ENCODE peak calls at places on chromosomes 16 and 17, in six cellular contexts. One of them, this sample, is unnamed.

GRCh38 chr16:81711609-81712329 is 67.3 kb upstream of the PLCG2 start:
- DNase-seq in IMR-90: peak
- DNase-seq in OCI-LY7: no peak
- DNase-seq in right lobe of liver: no peak
- DNase-seq in brain microvascular endothelial cell: peak
- DNase-seq in colonic mucosa: no peak
- DNase-seq in this sample: no peak

GRCh38 chr16:22373662-22374310 is 633 bp downstream of the CDR2 start:
- DNase-seq in brain microvascular endothelial cell: no peak
- DNase-seq in IMR-90: no peak
- DNase-seq in colonic mucosa: peak
- DNase-seq in right lobe of liver: peak
- DNase-seq in OCI-LY7: peak
- DNase-seq in this sample: peak

GRCh38 chr16:85611455-85612190 is 1.5 kb upstream of the GSE1 start:
- DNase-seq in brain microvascular endothelial cell: no peak
- DNase-seq in colonic mucosa: peak
- DNase-seq in OCI-LY7: peak
- DNase-seq in right lobe of liver: peak
- DNase-seq in IMR-90: peak
- DNase-seq in this sample: peak

GRCh38 chr16:85929259-85929704 is 30.3 kb downstream of the IRF8 start:
- DNase-seq in colonic mucosa: no peak
- DNase-seq in right lobe of liver: peak
- DNase-seq in OCI-LY7: no peak
- DNase-seq in brain microvascular endothelial cell: no peak
- DNase-seq in IMR-90: no peak
- DNase-seq in this sample: no peak

GRCh38 chr16:69936252-69936651 is 14.9 kb upstream of the CLEC18A start:
- DNase-seq in brain microvascular endothelial cell: no peak
- DNase-seq in OCI-LY7: no peak
- DNase-seq in IMR-90: no peak
- DNase-seq in colonic mucosa: no peak
- DNase-seq in right lobe of liver: no peak
- DNase-seq in this sample: no peak

GRCh38 chr16:55447231-55447630 is 31.8 kb upstream of the MMP2 start:
- DNase-seq in IMR-90: no peak
- DNase-seq in brain microvascular endothelial cell: no peak
- DNase-seq in right lobe of liver: no peak
- DNase-seq in OCI-LY7: no peak
- DNase-seq in colonic mucosa: no peak
- DNase-seq in this sample: no peak

GRCh38 chr16:87628940-87629339 is 26.6 kb downstream of the JPH3 start:
- DNase-seq in IMR-90: peak
- DNase-seq in right lobe of liver: no peak
- DNase-seq in colonic mucosa: no peak
- DNase-seq in brain microvascular endothelial cell: peak
- DNase-seq in OCI-LY7: peak
- DNase-seq in this sample: no peak

GRCh38 chr17:68089881-68090280 is 54.3 kb downstream of the KPNA2 start:
- DNase-seq in OCI-LY7: no peak
- DNase-seq in right lobe of liver: no peak
- DNase-seq in brain microvascular endothelial cell: peak
- DNase-seq in colonic mucosa: peak
- DNase-seq in IMR-90: peak
- DNase-seq in this sample: peak

GRCh38 chr16:86609115-86609514 is 30.8 kb downstream of the FOXL1 start:
- DNase-seq in right lobe of liver: no peak
- DNase-seq in colonic mucosa: no peak
- DNase-seq in IMR-90: peak
- DNase-seq in brain microvascular endothelial cell: peak
- DNase-seq in OCI-LY7: no peak
- DNase-seq in this sample: no peak

GRCh38 chr17:77089118-77089477 is 51.7 kb upstream of the SEC14L1 start:
- DNase-seq in right lobe of liver: no peak
- DNase-seq in IMR-90: no peak
- DNase-seq in OCI-LY7: peak
- DNase-seq in colonic mucosa: no peak
- DNase-seq in brain microvascular endothelial cell: no peak
- DNase-seq in this sample: no peak

GRCh38 chr17:77090476-77090875 is 50.3 kb upstream of the SEC14L1 start:
- DNase-seq in brain microvascular endothelial cell: no peak
- DNase-seq in right lobe of liver: no peak
- DNase-seq in OCI-LY7: peak
- DNase-seq in colonic mucosa: no peak
- DNase-seq in IMR-90: no peak
- DNase-seq in this sample: no peak

GRCh38 chr17:77087650-77088454 is 52.9 kb upstream of the SEC14L1 start:
- DNase-seq in OCI-LY7: no peak
- DNase-seq in colonic mucosa: no peak
- DNase-seq in right lobe of liver: no peak
- DNase-seq in brain microvascular endothelial cell: no peak
- DNase-seq in IMR-90: no peak
- DNase-seq in this sample: no peak

GRCh38 chr17:77086433-77087010 is 54.2 kb upstream of the SEC14L1 start:
- DNase-seq in brain microvascular endothelial cell: peak
- DNase-seq in OCI-LY7: peak
- DNase-seq in IMR-90: peak
- DNase-seq in colonic mucosa: peak
- DNase-seq in right lobe of liver: peak
- DNase-seq in this sample: peak

DNA sequence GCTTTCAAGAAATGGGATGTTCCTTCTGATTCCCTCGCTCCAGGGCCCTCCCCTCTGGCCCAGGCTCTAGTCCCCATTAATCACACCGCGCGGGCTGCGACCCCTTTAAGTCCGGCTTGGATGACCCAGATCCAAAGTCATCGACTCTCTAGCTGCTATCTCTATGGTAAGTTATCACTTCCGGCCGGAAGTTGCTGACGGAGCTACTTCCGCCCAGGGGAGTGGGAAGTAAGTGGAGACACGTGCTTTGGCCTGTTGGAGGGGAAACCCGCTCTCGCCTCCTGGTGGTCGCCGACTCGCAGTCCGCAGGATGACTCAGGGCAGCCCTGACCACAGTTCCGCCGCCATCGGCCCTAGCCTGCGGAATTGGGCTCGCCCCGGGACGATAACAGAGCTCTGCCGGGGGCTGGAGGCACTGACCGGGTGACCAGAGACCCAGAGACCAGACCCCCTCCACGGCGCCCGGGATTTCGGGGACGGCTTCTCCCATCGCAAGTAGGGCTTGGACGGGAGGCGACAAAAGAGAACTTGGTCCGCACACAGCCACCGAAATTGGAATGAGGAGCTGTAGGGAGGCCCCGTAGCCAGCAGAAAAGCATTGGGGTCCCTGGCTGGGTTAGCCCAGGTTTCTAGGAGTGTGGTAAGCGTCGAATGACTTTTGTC is 52.2 kb upstream of the SEC14L1 start:
- DNase-seq in IMR-90: peak
- DNase-seq in OCI-LY7: peak
- DNase-seq in right lobe of liver: peak
- DNase-seq in brain microvascular endothelial cell: peak
- DNase-seq in colonic mucosa: peak
- DNase-seq in this sample: peak
- H3K27ac ChIP-seq in IMR-90: peak
- H3K27ac ChIP-seq in OCI-LY7: peak
- H3K27ac ChIP-seq in right lobe of liver: peak
- H3K27ac ChIP-seq in brain microvascular endothelial cell: peak
- H3K27ac ChIP-seq in colonic mucosa: peak
- H3K27ac ChIP-seq in this sample: peak

DNA sequence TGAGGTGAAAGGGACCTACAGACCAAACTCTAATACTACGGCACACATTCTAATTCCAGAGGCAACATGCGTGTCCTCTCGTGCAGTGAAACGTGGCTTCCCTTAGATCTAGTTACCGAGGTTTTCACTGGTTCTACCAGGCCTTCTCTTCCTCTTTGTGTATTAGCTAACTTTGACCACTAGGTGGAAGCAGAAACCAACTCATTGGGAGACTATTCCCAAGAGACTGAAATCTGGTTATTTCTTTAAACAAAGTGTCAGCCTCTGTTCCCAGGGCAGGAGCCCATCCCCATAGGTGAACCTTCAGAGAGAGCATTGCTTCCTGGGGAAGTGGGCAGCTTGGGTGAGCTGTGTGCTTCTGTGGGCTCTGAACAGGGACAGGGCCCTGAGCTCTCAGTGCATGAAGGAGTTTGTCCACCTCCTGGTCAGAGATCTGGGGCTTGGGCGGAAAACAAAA is 19.7 kb upstream of the RCVRN start:
- DNase-seq in right lobe of liver: no peak
- DNase-seq in brain microvascular endothelial cell: peak
- DNase-seq in OCI-LY7: peak
- DNase-seq in IMR-90: peak
- DNase-seq in colonic mucosa: no peak
- DNase-seq in this sample: no peak
- H3K27ac ChIP-seq in right lobe of liver: no peak
- H3K27ac ChIP-seq in brain microvascular endothelial cell: no peak
- H3K27ac ChIP-seq in OCI-LY7: no peak
- H3K27ac ChIP-seq in IMR-90: no peak
- H3K27ac ChIP-seq in colonic mucosa: no peak
- H3K27ac ChIP-seq in this sample: no peak

GRCh38 chr16:27389272-27389961 is 12.6 kb upstream of the IL21R start:
- DNase-seq in right lobe of liver: no peak
- DNase-seq in IMR-90: peak
- DNase-seq in OCI-LY7: no peak
- DNase-seq in colonic mucosa: peak
- DNase-seq in brain microvascular endothelial cell: no peak
- DNase-seq in this sample: no peak
- H3K27ac ChIP-seq in right lobe of liver: no peak
- H3K27ac ChIP-seq in IMR-90: no peak
- H3K27ac ChIP-seq in OCI-LY7: no peak
- H3K27ac ChIP-seq in colonic mucosa: no peak
- H3K27ac ChIP-seq in brain microvascular endothelial cell: no peak
- H3K27ac ChIP-seq in this sample: no peak

DNA sequence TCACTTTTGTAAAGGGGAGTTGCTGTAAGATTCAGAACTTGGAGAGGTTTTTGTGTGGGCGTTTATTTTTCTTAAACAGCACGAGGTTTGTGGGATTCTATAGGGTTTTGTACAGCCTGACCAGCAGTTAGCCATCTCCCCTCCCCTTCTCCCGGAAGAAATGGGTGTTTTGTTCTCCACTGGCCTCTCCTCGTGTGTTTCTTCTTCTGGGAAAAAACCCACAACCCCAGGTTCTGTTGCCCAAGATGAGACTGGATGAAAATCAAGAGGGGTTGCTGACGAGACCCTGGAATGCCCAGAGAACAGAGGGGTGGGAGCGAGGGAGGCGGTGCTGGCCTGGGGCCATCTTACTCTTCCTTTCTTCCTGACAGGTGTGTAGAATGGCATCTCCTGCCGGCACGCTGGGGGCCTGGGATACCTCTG is 186.1 kb downstream of the MSI2 start:
- DNase-seq in brain microvascular endothelial cell: peak
- DNase-seq in IMR-90: peak
- DNase-seq in OCI-LY7: no peak
- DNase-seq in right lobe of liver: no peak
- DNase-seq in colonic mucosa: no peak
- DNase-seq in this sample: no peak
- H3K27ac ChIP-seq in brain microvascular endothelial cell: peak
- H3K27ac ChIP-seq in IMR-90: peak
- H3K27ac ChIP-seq in OCI-LY7: peak
- H3K27ac ChIP-seq in right lobe of liver: no peak
- H3K27ac ChIP-seq in colonic mucosa: no peak
- H3K27ac ChIP-seq in this sample: no peak

DNA sequence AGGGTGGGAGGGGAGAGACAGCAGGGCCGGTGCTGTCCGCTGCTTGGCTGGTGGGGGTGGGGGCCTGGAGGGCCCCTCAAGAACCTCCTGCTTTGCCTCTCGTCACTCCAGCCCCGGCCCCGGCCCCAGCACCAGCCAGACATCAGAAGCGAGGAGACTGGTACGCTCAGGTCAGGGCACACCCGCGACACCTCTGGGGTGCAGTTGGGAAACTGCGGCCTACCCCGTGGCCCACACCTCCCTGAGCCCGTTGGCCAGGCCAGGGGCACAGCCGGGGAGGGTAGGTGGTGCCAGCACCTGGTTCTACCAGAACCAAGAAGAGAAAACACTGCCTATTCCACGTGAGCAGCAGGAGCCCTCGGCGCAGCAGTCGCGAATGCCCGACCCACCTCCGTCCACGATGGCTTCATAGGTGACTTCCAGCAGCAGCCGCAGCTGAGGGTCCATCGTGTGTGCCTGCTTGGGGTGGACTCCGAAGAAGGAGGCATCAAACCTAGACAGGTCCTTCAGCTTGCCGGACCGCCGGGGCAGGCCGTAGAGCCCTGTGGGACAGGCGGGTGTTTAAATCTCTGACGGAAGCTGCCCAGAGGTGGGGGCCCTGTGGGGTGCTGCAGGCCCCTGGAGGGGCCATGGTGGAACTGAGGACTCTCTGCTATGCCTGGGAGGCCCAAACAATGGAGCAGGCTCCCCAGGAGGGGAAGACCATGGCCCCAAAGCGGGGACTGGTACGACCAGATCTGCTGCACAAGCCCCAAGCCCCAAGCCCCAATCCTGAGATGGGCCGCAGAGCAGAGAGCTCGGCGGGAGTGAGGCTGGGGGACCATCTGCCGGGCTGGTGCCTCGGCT is 2.9 kb downstream of the FASN start:
- DNase-seq in colonic mucosa: no peak
- DNase-seq in IMR-90: no peak
- DNase-seq in OCI-LY7: no peak
- DNase-seq in right lobe of liver: no peak
- DNase-seq in brain microvascular endothelial cell: no peak
- DNase-seq in this sample: no peak
- H3K27ac ChIP-seq in colonic mucosa: no peak
- H3K27ac ChIP-seq in IMR-90: no peak
- H3K27ac ChIP-seq in OCI-LY7: no peak
- H3K27ac ChIP-seq in right lobe of liver: peak
- H3K27ac ChIP-seq in brain microvascular endothelial cell: no peak
- H3K27ac ChIP-seq in this sample: peak

GRCh38 chr17:77383613-77384608 is 243.1 kb downstream of the SEC14L1 start:
- DNase-seq in colonic mucosa: no peak
- DNase-seq in right lobe of liver: peak
- DNase-seq in brain microvascular endothelial cell: no peak
- DNase-seq in OCI-LY7: no peak
- DNase-seq in IMR-90: no peak
- DNase-seq in this sample: no peak
- H3K27ac ChIP-seq in colonic mucosa: no peak
- H3K27ac ChIP-seq in right lobe of liver: peak
- H3K27ac ChIP-seq in brain microvascular endothelial cell: no peak
- H3K27ac ChIP-seq in OCI-LY7: no peak
- H3K27ac ChIP-seq in IMR-90: peak
- H3K27ac ChIP-seq in this sample: peak

GRCh38 chr17:34248807-34249496 is 6.1 kb upstream of the CCL2 start:
- DNase-seq in IMR-90: no peak
- DNase-seq in colonic mucosa: no peak
- DNase-seq in brain microvascular endothelial cell: no peak
- DNase-seq in right lobe of liver: no peak
- DNase-seq in OCI-LY7: no peak
- DNase-seq in this sample: no peak
- H3K27ac ChIP-seq in IMR-90: peak
- H3K27ac ChIP-seq in colonic mucosa: peak
- H3K27ac ChIP-seq in brain microvascular endothelial cell: peak
- H3K27ac ChIP-seq in right lobe of liver: no peak
- H3K27ac ChIP-seq in OCI-LY7: no peak
- H3K27ac ChIP-seq in this sample: peak

This sample was measured in upper lobe of right lung.